ENCODE peak calls at places on chromosome 14, in seven cellular contexts. X, I, U, M, P, C and T are unnamed samples.

GRCh38 chr14:102873546-102874061 is 48.9 kb upstream of the AMN start:
- DNase-seq in X (no peak), I (no peak), U (no peak), M (no peak), P (no peak), C (no peak), T (no peak)

GRCh38 chr14:104221636-104222375 is 83.4 kb downstream of the KIF26A start:
- DNase-seq in X (peak; percentile 77), I (no peak), U (no peak), M (no peak), P (no peak), C (no peak), T (no peak)

GRCh38 chr14:93974833-93975232 is 1.5 kb downstream of the ASB2 start:
- DNase-seq in X (peak; percentile 86), I (no peak), U (no peak), M (no peak), P (no peak), C (no peak), T (no peak)

GRCh38 chr14:51277753-51278415 is 37.8 kb downstream of the TMX1 start:
- DNase-seq in X (no peak), I (no peak), U (no peak), M (no peak), P (no peak), C (no peak), T (no peak)

GRCh38 chr14:55353686-55354467 is 57.8 kb downstream of the ATG14 start:
- DNase-seq in X (peak; percentile 39), I (no peak), U (no peak), M (no peak), P (no peak), C (no peak), T (no peak)

GRCh38 chr14:84482256-84483071 is 1047.5 kb upstream of the FLRT2 start:
- DNase-seq in X (no peak), I (no peak), U (no peak), M (no peak), P (no peak), C (no peak), T (no peak)

GRCh38 chr14:68757618-68758081 is 35.2 kb downstream of the ZFP36L1 start:
- DNase-seq in X (no peak), I (no peak), U (peak; percentile 96), M (no peak), P (no peak), C (no peak), T (no peak)

GRCh38 chr14:99004112-99004511 is 267.9 kb downstream of the BCL11B start:
- DNase-seq in X (no peak), I (no peak), U (no peak), M (no peak), P (no peak), C (no peak), T (no peak)

GRCh38 chr14:71803539-71804260 is 128.5 kb upstream of the RGS6 start:
- DNase-seq in X (no peak), I (no peak), U (no peak), M (no peak), P (no peak), C (no peak), T (no peak)

GRCh38 chr14:61101803-61102548 is 120.9 kb downstream of the SLC38A6 start:
- DNase-seq in X (no peak), I (no peak), U (peak; percentile 49), M (no peak), P (no peak), C (no peak), T (no peak)

GRCh38 chr14:45083979-45084722 is at the start of gene PRPF39:
- DNase-seq in X (peak; percentile 99), I (peak; percentile 94), U (peak; percentile 94), M (peak; percentile 90), P (peak; percentile 95), C (peak; percentile 90), T (peak; percentile 95)

GRCh38 chr14:57970175-57970574 is 104.3 kb upstream of the SLC35F4 start:
- DNase-seq in X (no peak), I (no peak), U (no peak), M (no peak), P (no peak), C (no peak), T (no peak)

GRCh38 chr14:97267509-97267908 is 470.3 kb downstream of the VRK1 start:
- DNase-seq in X (no peak), I (no peak), U (no peak), M (no peak), P (no peak), C (no peak), T (no peak)

GRCh38 chr14:83133986-83134664 is 1600.5 kb upstream of the SEL1L start:
- DNase-seq in X (no peak), I (no peak), U (no peak), M (no peak), P (no peak), C (no peak), T (no peak)

GRCh38 chr14:90758028-90758889 is 58.0 kb downstream of the TTC7B start:
- DNase-seq in X (peak; percentile 98), I (peak; percentile 68), U (peak; percentile 87), M (peak; percentile 95), P (peak; percentile 95), C (peak; percentile 89), T (peak; percentile 93)

GRCh38 chr14:49926803-49927202 is 33.9 kb downstream of the ARF6 start:
- DNase-seq in X (no peak), I (no peak), U (no peak), M (no peak), P (no peak), C (no peak), T (no peak)

GRCh38 chr14:57057803-57058202 is 210.9 kb downstream of the EXOC5 start:
- DNase-seq in X (no peak), I (peak; percentile 9), U (no peak), M (no peak), P (no peak), C (no peak), T (no peak)

GRCh38 chr14:71690478-71690877 is 241.8 kb upstream of the RGS6 start:
- DNase-seq in X (no peak), I (no peak), U (no peak), M (no peak), P (no peak), C (no peak), T (no peak)

GRCh38 chr14:32826404-32827082 is 112.1 kb upstream of the NPAS3 start:
- DNase-seq in X (peak; percentile 80), I (peak; percentile 32), U (no peak), M (no peak), P (no peak), C (no peak), T (no peak)

GRCh38 chr14:26841920-26842741 is 244.3 kb upstream of the NOVA1 start:
- DNase-seq in X (no peak), I (no peak), U (no peak), M (no peak), P (no peak), C (no peak), T (no peak)

GRCh38 chr14:88937706-88938105 is 113.3 kb downstream of the TTC8 start:
- DNase-seq in X (no peak), I (no peak), U (no peak), M (no peak), P (no peak), C (no peak), T (no peak)

GRCh38 chr14:22606380-22606779 is 8.3 kb downstream of the ABHD4 start:
- DNase-seq in X (peak; percentile 66), I (no peak), U (no peak), M (no peak), P (no peak), C (no peak), T (no peak)

GRCh38 chr14:35159742-35160409 is 37.5 kb downstream of the PRORP start:
- DNase-seq in X (no peak), I (no peak), U (no peak), M (no peak), P (no peak), C (no peak), T (no peak)

GRCh38 chr14:29123017-29123416 is 356.4 kb downstream of the FOXG1 start:
- DNase-seq in X (no peak), I (no peak), U (no peak), M (no peak), P (no peak), C (no peak), T (no peak)

GRCh38 chr14:83255015-83255726 is 1721.5 kb upstream of the SEL1L start:
- DNase-seq in X (no peak), I (no peak), U (peak; percentile 1), M (no peak), P (no peak), C (no peak), T (no peak)

GRCh38 chr14:39491134-39491541 is 58.9 kb upstream of the FBXO33 start:
- DNase-seq in X (no peak), I (peak; percentile 40), U (peak; percentile 50), M (no peak), P (no peak), C (no peak), T (no peak)

GRCh38 chr14:24415421-24416253 is 13.8 kb downstream of the CBLN3 start:
- DNase-seq in X (peak; percentile 54), I (no peak), U (no peak), M (no peak), P (no peak), C (no peak), T (no peak)

GRCh38 chr14:106286697-106287290 is 760.4 kb downstream of the TMEM121 start:
- DNase-seq in X (no peak), I (no peak), U (peak; percentile 25), M (no peak), P (no peak), C (no peak), T (no peak)

GRCh38 chr14:58626441-58626840 is 11.3 kb upstream of the DACT1 start:
- DNase-seq in X (no peak), I (no peak), U (no peak), M (no peak), P (no peak), C (no peak), T (no peak)

GRCh38 chr14:65025818-65026217 is 39.1 kb downstream of the FNTB start:
- DNase-seq in X (no peak), I (no peak), U (no peak), M (no peak), P (no peak), C (no peak), T (no peak)